ENCODE peak calls at places on chromosomes 3 and 15, in seven cellular contexts. H, R, J, Q, V, C and N are unnamed samples.

GRCh38 chr3:61847784-61848462 is 286.6 kb downstream of the PTPRG start:
- DNase-seq in H (peak), R (no peak), J (no peak), Q (no peak), V (no peak), C (no peak), N (no peak)

GRCh38 chr15:45642203-45642932 is 7.5 kb downstream of the SQOR start:
- DNase-seq in H (no peak), R (no peak), J (no peak), Q (no peak), V (no peak), C (no peak), N (no peak)

GRCh38 chr3:50516048-50516871 is 12.8 kb upstream of the CACNA2D2 start:
- DNase-seq in H (peak), R (peak), J (peak), Q (no peak), V (peak), C (no peak), N (no peak)

GRCh38 chr3:191255156-191255555 is 56.1 kb downstream of the OSTN start:
- DNase-seq in H (no peak), R (no peak), J (no peak), Q (no peak), V (no peak), C (no peak), N (no peak)

GRCh38 chr3:158226429-158226828 is 116.5 kb downstream of the RSRC1 start:
- DNase-seq in H (peak), R (no peak), J (no peak), Q (no peak), V (no peak), C (no peak), N (no peak)

GRCh38 chr3:132225664-132226063 is 91.5 kb upstream of the ACP3 start:
- DNase-seq in H (no peak), R (no peak), J (no peak), Q (no peak), V (no peak), C (no peak), N (no peak)

GRCh38 chr3:197369545-197369944 is 71.1 kb upstream of the DLG1 start:
- DNase-seq in H (no peak), R (no peak), J (no peak), Q (no peak), V (no peak), C (no peak), N (no peak)

GRCh38 chr3:42698911-42699230 is 3.7 kb downstream of the HHATL start:
- DNase-seq in H (no peak), R (no peak), J (no peak), Q (no peak), V (no peak), C (no peak), N (no peak)

GRCh38 chr3:132256984-132257383 is 60.2 kb upstream of the ACP3 start:
- DNase-seq in H (peak), R (peak), J (no peak), Q (peak), V (no peak), C (no peak), N (peak)

GRCh38 chr3:96813134-96813819 is 1.1 kb upstream of the EPHA6 start:
- DNase-seq in H (peak), R (peak), J (no peak), Q (no peak), V (peak), C (peak), N (peak)

GRCh38 chr15:100780208-100780800 is 99.3 kb upstream of the ALDH1A3 start:
- DNase-seq in H (no peak), R (no peak), J (no peak), Q (no peak), V (no peak), C (no peak), N (no peak)

GRCh38 chr3:45182915-45183881 is 37.0 kb upstream of the CDCP1 start:
- DNase-seq in H (peak), R (no peak), J (peak), Q (peak), V (no peak), C (no peak), N (peak)

GRCh38 chr3:188267790-188268333 is 113.9 kb downstream of the LPP start:
- DNase-seq in H (no peak), R (no peak), J (no peak), Q (no peak), V (no peak), C (no peak), N (no peak)

DNA sequence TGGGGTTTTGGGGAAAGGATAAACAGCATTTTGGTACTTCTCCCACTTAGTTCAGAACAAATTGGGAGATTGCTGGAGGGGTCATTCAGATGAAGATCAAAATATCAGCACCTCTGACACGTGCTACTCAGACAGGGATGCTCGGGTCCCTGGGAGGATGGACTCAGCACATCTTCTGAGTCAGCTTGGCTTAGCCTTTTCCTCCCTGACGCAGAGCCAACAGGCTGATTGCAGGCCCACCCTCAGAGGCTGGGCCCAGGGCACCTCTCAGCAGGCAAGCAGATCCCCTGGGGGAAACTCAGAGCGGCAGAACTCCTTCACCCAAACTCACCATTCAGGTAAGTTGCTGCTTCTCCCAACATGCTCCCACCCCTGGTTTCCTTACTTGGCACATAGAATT is 304.9 kb downstream of the TLE3 start:
- DNase-seq in H (no peak), R (no peak), J (no peak), Q (no peak), V (no peak), C (no peak), N (no peak)
- TF ChIP-seq JUND in H (no peak), R (no peak), J (no peak), Q (no peak), V (no peak), C (no peak), N (no peak)

DNA sequence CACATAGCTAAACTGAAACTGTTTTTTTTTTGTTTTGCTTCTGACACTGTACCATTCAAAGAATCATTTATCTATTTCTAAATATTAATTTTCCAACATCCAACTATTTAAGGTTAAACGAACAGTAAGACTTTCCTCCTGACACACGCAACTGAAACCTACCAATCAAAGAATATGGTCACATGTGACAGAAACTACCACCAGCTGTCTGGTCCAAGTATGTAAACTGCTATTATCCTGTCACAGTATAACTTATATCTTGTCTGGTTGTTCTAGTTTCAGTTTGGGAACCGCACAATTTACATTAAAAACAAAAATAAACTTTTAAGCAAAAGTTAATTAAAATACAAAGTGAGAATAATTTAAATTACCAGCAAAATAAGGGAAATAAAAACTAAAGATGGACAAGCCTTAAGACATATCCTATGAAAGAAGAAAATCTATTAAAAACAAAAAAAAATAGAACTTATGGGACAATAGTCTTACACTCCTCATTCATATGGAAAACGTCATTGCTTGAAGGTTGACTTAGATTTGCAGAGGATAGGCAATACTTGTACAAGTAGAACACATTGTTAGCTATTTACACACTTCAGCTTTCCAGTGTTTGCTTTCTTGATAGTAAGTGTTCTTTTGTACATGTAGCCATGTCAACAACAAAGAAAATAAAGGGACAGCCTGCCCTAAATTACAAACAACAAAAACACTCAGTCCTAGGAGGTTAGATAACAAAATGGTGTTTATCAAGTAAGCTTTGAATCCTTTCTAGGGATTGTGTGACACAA is 26.8 kb upstream of the CHRM5 start:
- DNase-seq in H (no peak), R (no peak), J (no peak), Q (no peak), V (no peak), C (no peak), N (no peak)
- TF ChIP-seq JUND in H (no peak), R (no peak), J (no peak), Q (no peak), V (no peak), C (no peak), N (no peak)

GRCh38 chr3:110138966-110139555 is 801.7 kb upstream of the DPPA4 start:
- DNase-seq in H (no peak), R (no peak), J (no peak), Q (no peak), V (no peak), C (no peak), N (no peak)
- TF ChIP-seq JUND in H (no peak), R (no peak), J (no peak), Q (no peak), V (no peak), C (no peak), N (no peak)

GRCh38 chr3:134602440-134602814 is 48.4 kb downstream of the KY start:
- DNase-seq in H (no peak), R (no peak), J (no peak), Q (no peak), V (no peak), C (no peak), N (no peak)

GRCh38 chr3:134598813-134599563 is 51.8 kb downstream of the KY start:
- DNase-seq in H (no peak), R (no peak), J (no peak), Q (no peak), V (no peak), C (no peak), N (no peak)

GRCh38 chr3:134600685-134601502 is 49.9 kb downstream of the KY start:
- DNase-seq in H (peak), R (peak), J (peak), Q (peak), V (no peak), C (no peak), N (peak)

GRCh38 chr3:134601539-134602439 is 49.0 kb downstream of the KY start:
- DNase-seq in H (no peak), R (peak), J (peak), Q (no peak), V (peak), C (no peak), N (no peak)

GRCh38 chr3:134600166-134600670 is 50.6 kb downstream of the KY start:
- DNase-seq in H (no peak), R (no peak), J (no peak), Q (no peak), V (no peak), C (no peak), N (no peak)
- TF ChIP-seq JUND in H (no peak), R (no peak), J (no peak), Q (no peak), V (no peak), C (no peak), N (no peak)

DNA sequence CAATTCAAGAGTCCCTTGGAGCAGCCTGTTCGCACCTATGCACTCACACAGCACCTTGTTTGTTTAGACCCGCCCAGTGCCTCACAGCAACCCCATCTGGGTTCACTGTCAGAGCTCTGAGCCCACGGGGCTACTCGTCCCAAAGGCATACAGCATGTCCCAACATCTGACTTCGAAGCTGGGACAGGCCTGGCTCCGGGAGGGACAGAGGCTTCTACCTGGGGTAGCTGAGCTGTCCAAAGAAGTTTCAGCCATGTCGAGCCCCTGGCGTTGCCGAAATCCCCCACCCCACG is 28.6 kb upstream of the CYP11A1 start:
- DNase-seq in H (no peak), R (no peak), J (no peak), Q (no peak), V (no peak), C (no peak), N (no peak)
- TF ChIP-seq JUND in H (no peak), R (no peak), J (no peak), Q (no peak), V (no peak), C (no peak), N (no peak)

DNA sequence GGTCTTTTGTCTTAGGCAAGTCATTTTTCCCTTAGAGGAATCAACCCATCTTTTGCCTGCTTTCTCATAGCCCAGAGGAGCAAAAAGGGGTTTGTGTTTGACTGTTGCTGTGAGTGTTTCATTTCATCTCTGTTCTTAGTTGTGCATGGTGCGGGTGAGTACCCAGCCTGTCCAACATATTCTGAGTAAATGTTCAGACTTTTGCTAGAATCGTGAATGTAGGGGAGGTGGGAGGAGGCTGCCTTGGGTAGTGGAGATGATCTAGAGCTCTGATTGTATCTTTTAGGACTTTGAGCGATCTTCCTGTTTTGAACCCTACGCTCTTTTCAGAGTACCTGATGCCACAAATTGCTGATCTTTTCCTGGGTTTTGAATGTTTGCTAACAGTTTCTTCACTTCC is 123.1 kb downstream of the ZNF609 start:
- DNase-seq in H (no peak), R (no peak), J (no peak), Q (no peak), V (no peak), C (no peak), N (no peak)
- TF ChIP-seq JUND in H (no peak), R (no peak), J (no peak), Q (no peak), V (no peak), C (no peak), N (no peak)

DNA sequence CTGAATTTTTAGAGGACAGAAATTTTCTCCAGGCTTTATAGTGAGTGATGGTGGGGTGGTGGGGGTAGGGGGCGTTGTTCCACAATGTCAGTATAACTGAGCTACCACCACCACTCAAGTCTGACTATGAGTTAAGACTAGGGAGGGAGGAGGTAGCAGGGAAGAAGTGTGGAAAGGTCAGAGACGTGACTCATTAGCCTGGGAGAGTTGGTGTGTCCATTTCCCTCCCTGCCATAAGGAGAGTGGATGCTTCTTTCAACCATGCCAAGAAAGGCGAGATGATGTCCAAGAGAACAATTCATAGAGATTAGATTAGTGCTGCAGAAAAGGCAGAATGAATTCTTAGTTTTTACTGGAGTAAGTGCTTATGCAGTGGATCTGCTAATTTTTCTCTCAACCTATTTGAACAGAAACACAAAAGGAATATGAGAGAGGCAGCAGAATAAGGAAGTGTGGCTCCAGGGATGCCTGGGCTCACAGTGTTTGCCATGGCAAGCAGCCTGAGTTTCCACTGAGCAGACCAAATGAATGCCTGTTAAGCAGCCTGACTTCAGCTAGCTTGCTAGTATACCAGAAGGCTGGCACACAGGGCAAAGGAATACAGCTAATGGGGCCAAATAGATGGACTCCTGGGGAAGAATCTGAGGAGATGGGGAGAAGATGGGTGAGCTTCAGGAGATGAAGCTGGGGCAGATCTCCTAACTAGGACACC is 708.9 kb downstream of the NTRK3 start:
- DNase-seq in H (no peak), R (no peak), J (no peak), Q (no peak), V (no peak), C (no peak), N (no peak)
- TF ChIP-seq JUND in H (no peak), R (no peak), J (no peak), Q (no peak), V (no peak), C (no peak), N (no peak)